ENCODE peak calls at places on chromosome 1, in six cellular contexts. One of them, this sample, is unnamed.

GRCh38 chr1:68975534-68975933 is 478.7 kb upstream of the DEPDC1 start:
- DNase-seq in naive B cell: no peak
- DNase-seq in foreskin fibroblast: no peak
- DNase-seq in AG04450: no peak
- DNase-seq in astrocyte of the spinal cord: peak; percentile 36
- DNase-seq in NCI-H524 treated with DMSO at 0.1 percent for 48 hours: no peak
- DNase-seq in this sample: no peak

GRCh38 chr1:215660259-215660658 is 93.2 kb downstream of the KCTD3 start:
- DNase-seq in naive B cell: no peak
- DNase-seq in NCI-H524 treated with DMSO at 0.1 percent for 48 hours: no peak
- DNase-seq in AG04450: no peak
- DNase-seq in foreskin fibroblast: no peak
- DNase-seq in astrocyte of the spinal cord: no peak
- DNase-seq in this sample: no peak

GRCh38 chr1:27968692-27969091 is 8.9 kb downstream of the XKR8 start:
- DNase-seq in naive B cell: no peak
- DNase-seq in foreskin fibroblast: peak; percentile 97
- DNase-seq in NCI-H524 treated with DMSO at 0.1 percent for 48 hours: no peak
- DNase-seq in AG04450: peak; percentile 46
- DNase-seq in astrocyte of the spinal cord: peak; percentile 84
- DNase-seq in this sample: peak; percentile 90

GRCh38 chr1:77104672-77105071 is 114.6 kb downstream of the PIGK start:
- DNase-seq in AG04450: no peak
- DNase-seq in foreskin fibroblast: no peak
- DNase-seq in NCI-H524 treated with DMSO at 0.1 percent for 48 hours: no peak
- DNase-seq in naive B cell: no peak
- DNase-seq in astrocyte of the spinal cord: no peak
- DNase-seq in this sample: no peak

GRCh38 chr1:24861821-24862727 is 68.0 kb downstream of the RUNX3 start:
- DNase-seq in AG04450: no peak
- DNase-seq in foreskin fibroblast: no peak
- DNase-seq in astrocyte of the spinal cord: no peak
- DNase-seq in naive B cell: no peak
- DNase-seq in NCI-H524 treated with DMSO at 0.1 percent for 48 hours: no peak
- DNase-seq in this sample: no peak

GRCh38 chr1:236688705-236689104 is 2.4 kb downstream of the ACTN2 start:
- DNase-seq in foreskin fibroblast: no peak
- DNase-seq in NCI-H524 treated with DMSO at 0.1 percent for 48 hours: no peak
- DNase-seq in astrocyte of the spinal cord: no peak
- DNase-seq in naive B cell: no peak
- DNase-seq in AG04450: no peak
- DNase-seq in this sample: no peak

GRCh38 chr1:192579319-192579738 is 3.8 kb downstream of the RGS1 start:
- DNase-seq in foreskin fibroblast: peak; percentile 53
- DNase-seq in astrocyte of the spinal cord: peak; percentile 53
- DNase-seq in naive B cell: peak; percentile 29
- DNase-seq in NCI-H524 treated with DMSO at 0.1 percent for 48 hours: no peak
- DNase-seq in AG04450: no peak
- DNase-seq in this sample: peak; percentile 83

GRCh38 chr1:205805082-205805711 is 7.8 kb downstream of the SLC41A1 start:
- DNase-seq in foreskin fibroblast: no peak
- DNase-seq in NCI-H524 treated with DMSO at 0.1 percent for 48 hours: no peak
- DNase-seq in AG04450: no peak
- DNase-seq in astrocyte of the spinal cord: no peak
- DNase-seq in naive B cell: no peak
- DNase-seq in this sample: no peak

GRCh38 chr1:112710586-112710985 is 3.7 kb upstream of the RHOC start:
- DNase-seq in NCI-H524 treated with DMSO at 0.1 percent for 48 hours: no peak
- DNase-seq in AG04450: no peak
- DNase-seq in foreskin fibroblast: no peak
- DNase-seq in naive B cell: no peak
- DNase-seq in astrocyte of the spinal cord: no peak
- DNase-seq in this sample: no peak